ENCODE peak calls at places on chromosomes 5 and 9, in five cellular contexts. I, E, V, W and Y are unnamed samples. For H3K4me1, the result is how much of the 10 kb centered on the place peaks cover.

GRCh38 chr9:19116391-19116790 is 10.9 kb downstream of the PLIN2 start:
- DNase-seq in V (no peak), E (no peak), W (no peak), I (no peak), Y (no peak)

GRCh38 chr5:40033411-40033810 is 608.6 kb upstream of the DAB2 start:
- DNase-seq in I (no peak), W (no peak), E (no peak), V (no peak), Y (no peak)

GRCh38 chr5:35890021-35890740 is 33.5 kb downstream of the IL7R start:
- DNase-seq in I (no peak), V (no peak), W (no peak), E (no peak), Y (no peak)

GRCh38 chr5:18219241-18219640 is 585.0 kb downstream of the TAF11L14 start:
- DNase-seq in W (no peak), E (no peak), V (no peak), I (no peak), Y (no peak)

GRCh38 chr5:55030220-55030619 is 6.2 kb downstream of the GZMK start:
- DNase-seq in W (no peak), I (no peak), E (no peak), V (no peak), Y (no peak)

GRCh38 chr5:91541696-91542095 is 158.6 kb upstream of the ARRDC3 start:
- DNase-seq in E (no peak), V (no peak), I (no peak), W (peak), Y (no peak)

GRCh38 chr9:34491596-34491995 is 31.2 kb downstream of the ENHO start:
- DNase-seq in E (no peak), W (no peak), I (no peak), V (no peak), Y (no peak)

GRCh38 chr5:83430130-83431010 is 41.2 kb upstream of the VCAN start:
- DNase-seq in W (peak), I (no peak), E (peak), V (peak), Y (no peak)

GRCh38 chr5:122999947-123000563 is 36.5 kb downstream of the PPIC start:
- DNase-seq in I (no peak), E (no peak), V (peak), W (peak), Y (no peak)

GRCh38 chr5:61311836-61312808 is 19.9 kb upstream of the ZSWIM6 start:
- DNase-seq in W (peak), V (no peak), I (no peak), E (no peak), Y (no peak)

GRCh38 chr9:137076636-137077009 is 694 bp upstream of the UAP1L1 start:
- DNase-seq in V (no peak), W (no peak), E (no peak), I (no peak), Y (no peak)

GRCh38 chr9:33939924-33940874 is 108.5 kb downstream of the UBAP2 start:
- DNase-seq in W (peak), I (no peak), V (no peak), E (no peak), Y (no peak)

GRCh38 chr5:95628154-95628810 is 8.4 kb downstream of the GPR150 start:
- DNase-seq in V (no peak), W (no peak), I (no peak), E (no peak), Y (no peak)

GRCh38 chr5:168740821-168741213 is 161.6 kb upstream of the PANK3 start:
- DNase-seq in W (no peak), V (no peak), I (no peak), E (no peak), Y (no peak)

GRCh38 chr9:111527347-111527746 is 2.4 kb downstream of the ZNF483 start:
- DNase-seq in W (no peak), I (no peak), V (no peak), E (no peak), Y (no peak)

GRCh38 chr5:81078930-81079329 is 118.8 kb downstream of the RASGRF2 start:
- DNase-seq in W (no peak), E (no peak), V (no peak), I (no peak), Y (no peak)

GRCh38 chr9:99873943-99874584 is 32.4 kb upstream of the STX17 start:
- DNase-seq in E (no peak), W (no peak), I (no peak), V (no peak), Y (no peak)

GRCh38 chr5:96876292-96876850 is at the start of gene ERAP2:
- DNase-seq in I (no peak), V (no peak), E (no peak), W (peak), Y (no peak)

GRCh38 chr5:133119233-133119711 is 67.5 kb downstream of the HSPA4 start:
- DNase-seq in W (no peak), E (no peak), V (no peak), I (no peak), Y (no peak)

GRCh38 chr5:68460147-68460760 is 244.7 kb downstream of the PIK3R1 start:
- DNase-seq in I (no peak), V (peak), W (peak), E (no peak), Y (no peak)

GRCh38 chr9:133327834-133328484 is 8.0 kb downstream of the SURF6 start:
- DNase-seq in E (peak), I (no peak), W (no peak), V (no peak), Y (no peak)

GRCh38 chr5:95591490-95591901 is 28.4 kb upstream of the GPR150 start:
- DNase-seq in I (no peak), V (no peak), E (no peak), W (peak), Y (no peak)

GRCh38 chr9:16809912-16810610 is 60.4 kb downstream of the BNC2 start:
- DNase-seq in E (no peak), I (no peak), W (no peak), V (no peak), Y (no peak)

GRCh38 chr9:27474350-27474749 is 49.7 kb upstream of the IFNK start:
- DNase-seq in W (no peak), I (no peak), V (no peak), E (no peak), Y (no peak)

GRCh38 chr5:76794871-76795270 is 24.0 kb upstream of the F2RL1 start:
- DNase-seq in E (no peak), I (no peak), V (no peak), W (no peak), Y (no peak)

GRCh38 chr9:87350915-87351314 is 146.8 kb upstream of the DAPK1 start:
- DNase-seq in W (no peak), E (no peak), I (no peak), V (no peak), Y (no peak)

GRCh38 chr5:181173027-181173419 is 25.6 kb downstream of the OR2V2 start:
- DNase-seq in I (no peak), W (no peak), V (peak), E (no peak), Y (no peak)

GRCh38 chr5:68545636-68546325 is 330.2 kb downstream of the PIK3R1 start:
- DNase-seq in E (no peak), W (no peak), I (no peak), V (no peak), Y (no peak)

GRCh38 chr9:124266826-124267201 is 9.1 kb downstream of the NEK6 start:
- DNase-seq in I (no peak), E (no peak), W (no peak), V (no peak), Y (no peak)
- H3K4me1 ChIP-seq in I (under half), E (under half), W (half or more), V (half or more), Y (under half)

GRCh38 chr5:172498431-172499129 is 44.3 kb upstream of the SH3PXD2B start:
- DNase-seq in I (no peak), V (no peak), W (no peak), E (no peak), Y (no peak)
- TF ChIP-seq POLR2A in I (no peak), V (no peak), W (no peak), E (no peak), Y (no peak)

GRCh38 chr5:150138551-150139265 is 16.9 kb downstream of the PDGFRB start:
- DNase-seq in I (no peak), W (no peak), E (peak), V (peak), Y (no peak)

GRCh38 chr5:150139334-150139733 is 16.3 kb downstream of the PDGFRB start:
- DNase-seq in W (no peak), I (no peak), V (no peak), E (no peak), Y (no peak)

GRCh38 chr5:150141544-150142188 is 14.0 kb downstream of the PDGFRB start:
- DNase-seq in E (no peak), I (no peak), W (no peak), V (no peak), Y (no peak)

GRCh38 chr5:150142189-150142788 is 13.4 kb downstream of the PDGFRB start:
- DNase-seq in W (no peak), I (no peak), V (no peak), E (no peak), Y (no peak)

DNA sequence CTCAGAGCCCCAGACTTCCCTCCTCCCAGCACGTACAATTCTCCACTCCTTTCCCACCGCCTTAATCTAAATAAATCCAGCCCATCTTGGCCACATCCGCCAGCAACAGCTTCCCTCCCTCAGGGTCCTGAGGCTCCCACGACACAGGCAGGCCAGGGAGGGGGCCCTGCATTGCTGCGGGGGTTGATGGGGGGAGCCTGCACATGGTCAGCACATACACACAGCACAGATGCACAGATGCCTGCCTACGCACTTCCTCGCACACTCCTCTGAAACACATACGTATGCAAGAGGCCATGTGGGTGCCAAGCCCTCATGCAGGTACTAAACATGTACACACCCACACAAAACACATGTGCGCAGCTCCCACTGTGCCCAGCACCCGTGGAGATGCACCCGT is 14.8 kb downstream of the PDGFRB start:
- DNase-seq in E (no peak), I (no peak), V (no peak), W (no peak), Y (no peak)
- H3K4me1 ChIP-seq in E (half or more), I (under half), V (under half), W (half or more), Y (under half)

DNA sequence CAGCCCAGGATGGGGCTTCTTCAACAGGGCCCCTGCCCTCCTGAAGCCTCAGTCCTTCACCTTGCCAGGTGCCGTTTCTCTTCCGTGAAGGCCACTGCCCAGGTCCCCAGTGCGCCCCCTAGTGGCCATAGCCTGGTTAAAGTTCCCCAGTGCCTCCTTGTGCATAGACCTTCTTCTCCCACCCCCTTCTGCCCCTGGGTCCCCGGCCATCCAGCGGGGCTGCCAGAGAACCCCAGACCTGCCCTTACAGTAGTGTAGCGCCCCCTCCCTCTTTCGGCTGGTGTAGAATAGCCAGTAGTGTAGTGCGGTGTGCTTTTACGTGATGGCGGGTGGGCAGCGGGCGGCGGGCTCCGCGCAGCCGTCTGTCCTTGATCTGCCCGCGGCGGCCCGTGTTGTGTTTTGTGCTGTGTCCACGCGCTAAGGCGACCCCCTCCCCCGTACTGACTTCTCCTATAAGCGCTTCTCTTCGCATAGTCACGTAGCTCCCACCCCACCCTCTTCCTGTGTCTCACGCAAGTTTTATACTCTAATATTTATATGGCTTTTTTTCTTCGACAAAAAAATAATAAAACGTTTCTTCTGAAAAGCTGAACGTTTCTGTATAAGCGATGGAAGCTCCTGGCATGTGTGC is 23.6 kb downstream of the PCDHGC5 start:
- DNase-seq in I (peak), W (peak), V (peak), E (peak), Y (no peak)
- TF ChIP-seq POLR2A in I (no peak), W (no peak), V (no peak), E (no peak), Y (no peak)

DNA sequence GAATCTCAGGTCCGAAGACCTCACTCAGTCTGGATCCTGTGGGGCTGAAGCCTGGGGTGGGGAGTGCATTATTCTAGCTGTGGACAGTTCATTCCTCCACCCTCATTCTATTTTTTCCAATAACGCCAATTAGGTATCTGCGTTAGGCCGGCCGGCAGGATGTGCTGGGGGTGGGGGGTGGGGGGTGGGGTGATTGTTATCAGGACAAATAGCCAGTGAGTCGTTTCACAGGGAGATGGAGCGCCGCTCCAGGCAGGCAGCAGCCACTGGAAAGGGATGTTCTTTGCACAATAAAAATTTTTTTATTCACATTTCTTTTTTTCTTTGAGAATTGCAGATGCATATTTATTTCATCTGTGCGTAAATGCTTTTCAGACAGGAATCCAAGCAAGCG is 4.0 kb downstream of the LMX1B start:
- DNase-seq in I (no peak), V (no peak), E (no peak), W (no peak), Y (no peak)
- H3K4me1 ChIP-seq in I (under half), V (under half), E (under half), W (under half), Y (under half)

GRCh38 chr5:176536132-176536901 is 885 bp downstream of the RNF44 start:
- DNase-seq in W (peak), E (peak), I (peak), V (peak), Y (no peak)

GRCh38 chr5:176534640-176535039 is 2.6 kb downstream of the RNF44 start:
- DNase-seq in W (peak), V (peak), I (no peak), E (no peak), Y (no peak)

GRCh38 chr5:176535655-176536131 is 1.5 kb downstream of the RNF44 start:
- DNase-seq in I (no peak), V (peak), W (no peak), E (no peak), Y (no peak)

GRCh38 chr5:176533894-176534611 is 3.1 kb downstream of the RNF44 start:
- DNase-seq in W (peak), I (no peak), E (peak), V (peak), Y (no peak)

DNA sequence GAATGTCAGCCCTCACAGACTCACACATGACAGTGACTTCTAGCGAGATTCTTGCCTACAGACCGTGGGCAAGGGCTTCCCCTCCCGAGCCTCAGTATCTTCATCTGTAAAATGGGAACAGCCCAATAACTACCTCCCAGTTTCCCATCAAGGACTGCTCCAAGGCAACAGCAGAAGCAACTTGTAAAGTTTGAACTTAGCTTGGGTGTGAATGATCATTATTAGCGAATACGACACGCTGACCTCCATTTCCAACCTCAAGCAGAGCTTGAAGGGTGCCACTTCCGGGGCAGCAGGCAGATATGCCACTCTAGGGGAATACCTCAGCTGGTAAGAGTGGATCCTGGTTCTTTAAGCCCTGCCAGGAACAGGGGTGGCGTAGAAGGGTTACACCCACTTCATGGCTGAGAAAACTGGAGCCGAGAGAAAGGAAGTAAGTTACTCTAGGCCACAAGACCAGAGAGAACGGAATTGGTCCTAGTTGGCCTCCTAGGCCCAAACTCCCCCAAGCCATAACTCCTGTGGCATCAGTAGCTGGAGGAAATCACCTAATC is 2.0 kb downstream of the RNF44 start:
- DNase-seq in W (peak), I (no peak), E (no peak), V (no peak), Y (no peak)
- TF ChIP-seq POLR2A in W (no peak), I (no peak), E (no peak), V (no peak), Y (no peak)